ENCODE peak calls at places on chromosomes 11 and 22, in six cellular contexts. One of them, this sample, is unnamed.

GRCh38 chr11:581752-582151 is 5.5 kb downstream of the PHRF1 start:
- DNase-seq in activated T-cell treated with anti-CD3 and anti-CD28 coated beads for 1 hour: no peak
- DNase-seq in COR-L47: no peak
- DNase-seq in LHCN-M2: no peak
- DNase-seq in HEK293T: no peak
- DNase-seq in frontal cortex: no peak
- DNase-seq in this sample: no peak

GRCh38 chr22:27115816-27116256 is 458.4 kb downstream of the MIAT start:
- DNase-seq in activated T-cell treated with anti-CD3 and anti-CD28 coated beads for 1 hour: no peak
- DNase-seq in COR-L47: no peak
- DNase-seq in LHCN-M2: peak
- DNase-seq in HEK293T: no peak
- DNase-seq in frontal cortex: no peak
- DNase-seq in this sample: no peak

GRCh38 chr11:134438533-134438932 is 26.5 kb upstream of the B3GAT1 start:
- DNase-seq in activated T-cell treated with anti-CD3 and anti-CD28 coated beads for 1 hour: no peak
- DNase-seq in COR-L47: no peak
- DNase-seq in LHCN-M2: no peak
- DNase-seq in HEK293T: no peak
- DNase-seq in frontal cortex: no peak
- DNase-seq in this sample: no peak

GRCh38 chr11:128399186-128399585 is 188.2 kb downstream of the ETS1 start:
- DNase-seq in activated T-cell treated with anti-CD3 and anti-CD28 coated beads for 1 hour: no peak
- DNase-seq in COR-L47: no peak
- DNase-seq in LHCN-M2: peak
- DNase-seq in HEK293T: no peak
- DNase-seq in frontal cortex: no peak
- DNase-seq in this sample: peak

GRCh38 chr11:73538381-73538872 is 59.5 kb downstream of the FAM168A start:
- DNase-seq in activated T-cell treated with anti-CD3 and anti-CD28 coated beads for 1 hour: no peak
- DNase-seq in COR-L47: no peak
- DNase-seq in LHCN-M2: no peak
- DNase-seq in HEK293T: no peak
- DNase-seq in frontal cortex: no peak
- DNase-seq in this sample: peak

GRCh38 chr11:93089474-93090102 is 108.2 kb downstream of the SLC36A4 start:
- DNase-seq in activated T-cell treated with anti-CD3 and anti-CD28 coated beads for 1 hour: no peak
- DNase-seq in COR-L47: no peak
- DNase-seq in LHCN-M2: peak
- DNase-seq in HEK293T: peak
- DNase-seq in frontal cortex: no peak
- DNase-seq in this sample: peak

GRCh38 chr11:119854521-119854920 is 125.5 kb upstream of the NECTIN1 start:
- DNase-seq in activated T-cell treated with anti-CD3 and anti-CD28 coated beads for 1 hour: no peak
- DNase-seq in COR-L47: no peak
- DNase-seq in LHCN-M2: no peak
- DNase-seq in HEK293T: no peak
- DNase-seq in frontal cortex: no peak
- DNase-seq in this sample: peak

GRCh38 chr11:119700536-119701346 is 28.3 kb downstream of the NECTIN1 start:
- DNase-seq in activated T-cell treated with anti-CD3 and anti-CD28 coated beads for 1 hour: no peak
- DNase-seq in COR-L47: no peak
- DNase-seq in LHCN-M2: peak
- DNase-seq in HEK293T: no peak
- DNase-seq in frontal cortex: no peak
- DNase-seq in this sample: no peak

GRCh38 chr22:44659140-44659539 is 42.9 kb upstream of the PRR5 start:
- DNase-seq in activated T-cell treated with anti-CD3 and anti-CD28 coated beads for 1 hour: no peak
- DNase-seq in COR-L47: no peak
- DNase-seq in LHCN-M2: peak
- DNase-seq in HEK293T: no peak
- DNase-seq in frontal cortex: no peak
- DNase-seq in this sample: no peak

GRCh38 chr11:14015711-14016110 is 53.2 kb downstream of the SPON1 start:
- DNase-seq in activated T-cell treated with anti-CD3 and anti-CD28 coated beads for 1 hour: no peak
- DNase-seq in COR-L47: no peak
- DNase-seq in LHCN-M2: peak
- DNase-seq in HEK293T: peak
- DNase-seq in frontal cortex: no peak
- DNase-seq in this sample: no peak

GRCh38 chr22:37254867-37255233 is 10.8 kb upstream of the RAC2 start:
- DNase-seq in activated T-cell treated with anti-CD3 and anti-CD28 coated beads for 1 hour: no peak
- DNase-seq in COR-L47: no peak
- DNase-seq in LHCN-M2: no peak
- DNase-seq in HEK293T: no peak
- DNase-seq in frontal cortex: no peak
- DNase-seq in this sample: no peak

GRCh38 chr11:33617672-33618362 is 82.8 kb downstream of the C11orf91 start:
- DNase-seq in activated T-cell treated with anti-CD3 and anti-CD28 coated beads for 1 hour: no peak
- DNase-seq in COR-L47: no peak
- DNase-seq in LHCN-M2: no peak
- DNase-seq in HEK293T: no peak
- DNase-seq in frontal cortex: no peak
- DNase-seq in this sample: peak

GRCh38 chr22:46250035-46250782 is at the start of gene CDPF1:
- DNase-seq in activated T-cell treated with anti-CD3 and anti-CD28 coated beads for 1 hour: peak
- DNase-seq in COR-L47: peak
- DNase-seq in LHCN-M2: peak
- DNase-seq in HEK293T: peak
- DNase-seq in frontal cortex: peak
- DNase-seq in this sample: peak

GRCh38 chr11:67027483-67027930 is 4.6 kb downstream of the SYT12 start:
- DNase-seq in activated T-cell treated with anti-CD3 and anti-CD28 coated beads for 1 hour: no peak
- DNase-seq in COR-L47: no peak
- DNase-seq in LHCN-M2: no peak
- DNase-seq in HEK293T: no peak
- DNase-seq in frontal cortex: no peak
- DNase-seq in this sample: no peak

GRCh38 chr11:33317662-33318061 is 60.5 kb downstream of the HIPK3 start:
- DNase-seq in activated T-cell treated with anti-CD3 and anti-CD28 coated beads for 1 hour: no peak
- DNase-seq in COR-L47: no peak
- DNase-seq in LHCN-M2: peak
- DNase-seq in HEK293T: no peak
- DNase-seq in frontal cortex: no peak
- DNase-seq in this sample: no peak

GRCh38 chr11:133228406-133229330 is 303.6 kb downstream of the OPCML start:
- DNase-seq in activated T-cell treated with anti-CD3 and anti-CD28 coated beads for 1 hour: no peak
- DNase-seq in COR-L47: peak
- DNase-seq in LHCN-M2: no peak
- DNase-seq in HEK293T: no peak
- DNase-seq in frontal cortex: no peak
- DNase-seq in this sample: peak

GRCh38 chr22:36366291-36366708 is 21.5 kb downstream of the MYH9 start:
- DNase-seq in activated T-cell treated with anti-CD3 and anti-CD28 coated beads for 1 hour: no peak
- DNase-seq in COR-L47: no peak
- DNase-seq in LHCN-M2: no peak
- DNase-seq in HEK293T: no peak
- DNase-seq in frontal cortex: no peak
- DNase-seq in this sample: peak

GRCh38 chr11:134719397-134719796 is 307.4 kb upstream of the B3GAT1 start:
- DNase-seq in activated T-cell treated with anti-CD3 and anti-CD28 coated beads for 1 hour: no peak
- DNase-seq in COR-L47: no peak
- DNase-seq in LHCN-M2: no peak
- DNase-seq in HEK293T: no peak
- DNase-seq in frontal cortex: no peak
- DNase-seq in this sample: no peak

GRCh38 chr11:13940611-13941256 is 21.8 kb upstream of the SPON1 start:
- DNase-seq in activated T-cell treated with anti-CD3 and anti-CD28 coated beads for 1 hour: no peak
- DNase-seq in COR-L47: no peak
- DNase-seq in LHCN-M2: no peak
- DNase-seq in HEK293T: no peak
- DNase-seq in frontal cortex: no peak
- DNase-seq in this sample: no peak

GRCh38 chr11:86818466-86819282 is 18.3 kb downstream of the PRSS23 start:
- DNase-seq in activated T-cell treated with anti-CD3 and anti-CD28 coated beads for 1 hour: no peak
- DNase-seq in COR-L47: peak
- DNase-seq in LHCN-M2: peak
- DNase-seq in HEK293T: peak
- DNase-seq in frontal cortex: no peak
- DNase-seq in this sample: peak

GRCh38 chr11:133560467-133560866 is 28.2 kb upstream of the OPCML start:
- DNase-seq in activated T-cell treated with anti-CD3 and anti-CD28 coated beads for 1 hour: no peak
- DNase-seq in COR-L47: no peak
- DNase-seq in LHCN-M2: no peak
- DNase-seq in HEK293T: no peak
- DNase-seq in frontal cortex: no peak
- DNase-seq in this sample: no peak

GRCh38 chr11:100823360-100823759 is 136.3 kb downstream of the ARHGAP42 start:
- DNase-seq in activated T-cell treated with anti-CD3 and anti-CD28 coated beads for 1 hour: no peak
- DNase-seq in COR-L47: no peak
- DNase-seq in LHCN-M2: peak
- DNase-seq in HEK293T: no peak
- DNase-seq in frontal cortex: no peak
- DNase-seq in this sample: peak

GRCh38 chr22:46287873-46288751 is 8.6 kb upstream of the GTSE1 start:
- DNase-seq in activated T-cell treated with anti-CD3 and anti-CD28 coated beads for 1 hour: no peak
- DNase-seq in COR-L47: no peak
- DNase-seq in LHCN-M2: no peak
- DNase-seq in HEK293T: no peak
- DNase-seq in frontal cortex: no peak
- DNase-seq in this sample: no peak

GRCh38 chr22:27927608-27928007 is 8.6 kb upstream of the PITPNB start:
- DNase-seq in activated T-cell treated with anti-CD3 and anti-CD28 coated beads for 1 hour: no peak
- DNase-seq in COR-L47: no peak
- DNase-seq in LHCN-M2: no peak
- DNase-seq in HEK293T: no peak
- DNase-seq in frontal cortex: no peak
- DNase-seq in this sample: no peak

GRCh38 chr11:3605721-3606324 is 36.0 kb downstream of the ART5 start:
- DNase-seq in activated T-cell treated with anti-CD3 and anti-CD28 coated beads for 1 hour: no peak
- DNase-seq in COR-L47: no peak
- DNase-seq in LHCN-M2: no peak
- DNase-seq in HEK293T: no peak
- DNase-seq in frontal cortex: no peak
- DNase-seq in this sample: no peak